ENCODE peak calls at places on chromosomes 12 and 14, in nine cellular contexts. One of them, this sample, is unnamed.

GRCh38 chr14:37246427-37246829 is 48.7 kb downstream of the MIPOL1 start:
- DNase-seq in DND-41: no peak
- DNase-seq in lower lobe of right lung: no peak
- DNase-seq in AG04449: peak; percentile 19
- DNase-seq in OCI-LY7: peak; percentile 50
- DNase-seq in uterus: no peak
- DNase-seq in heart left ventricle: no peak
- DNase-seq in fibroblast of lung: peak; percentile 77
- DNase-seq in AG09309: peak; percentile 23
- DNase-seq in this sample: no peak

GRCh38 chr12:75870878-75871277 is 160.7 kb downstream of the PHLDA1 start:
- DNase-seq in DND-41: no peak
- DNase-seq in lower lobe of right lung: no peak
- DNase-seq in AG04449: no peak
- DNase-seq in OCI-LY7: no peak
- DNase-seq in uterus: no peak
- DNase-seq in heart left ventricle: no peak
- DNase-seq in fibroblast of lung: peak; percentile 46
- DNase-seq in AG09309: no peak
- DNase-seq in this sample: no peak

GRCh38 chr12:98513379-98514318 is 1.7 kb upstream of the TMPO start:
- DNase-seq in DND-41: no peak
- DNase-seq in lower lobe of right lung: no peak
- DNase-seq in AG04449: no peak
- DNase-seq in OCI-LY7: peak; percentile 69
- DNase-seq in uterus: no peak
- DNase-seq in heart left ventricle: no peak
- DNase-seq in fibroblast of lung: no peak
- DNase-seq in AG09309: no peak
- DNase-seq in this sample: no peak

GRCh38 chr12:111757361-111758119 is 9.2 kb upstream of the ALDH2 start:
- DNase-seq in DND-41: peak; percentile 77
- DNase-seq in lower lobe of right lung: peak; percentile 76
- DNase-seq in AG04449: no peak
- DNase-seq in OCI-LY7: peak; percentile 76
- DNase-seq in uterus: no peak
- DNase-seq in heart left ventricle: peak; percentile 67
- DNase-seq in fibroblast of lung: peak; percentile 67
- DNase-seq in AG09309: no peak
- DNase-seq in this sample: no peak

GRCh38 chr14:87989613-87990299 is 3.2 kb downstream of the GALC start:
- DNase-seq in DND-41: no peak
- DNase-seq in lower lobe of right lung: no peak
- DNase-seq in AG04449: no peak
- DNase-seq in OCI-LY7: no peak
- DNase-seq in uterus: no peak
- DNase-seq in heart left ventricle: no peak
- DNase-seq in fibroblast of lung: no peak
- DNase-seq in AG09309: no peak
- DNase-seq in this sample: no peak

GRCh38 chr12:16323010-16323409 is 24.4 kb upstream of the MGST1 start:
- DNase-seq in DND-41: no peak
- DNase-seq in lower lobe of right lung: no peak
- DNase-seq in AG04449: peak; percentile 10
- DNase-seq in OCI-LY7: no peak
- DNase-seq in uterus: no peak
- DNase-seq in heart left ventricle: no peak
- DNase-seq in fibroblast of lung: no peak
- DNase-seq in AG09309: no peak
- DNase-seq in this sample: no peak

GRCh38 chr14:59849371-59850130 is 21.0 kb downstream of the RTN1 start:
- DNase-seq in DND-41: no peak
- DNase-seq in lower lobe of right lung: no peak
- DNase-seq in AG04449: no peak
- DNase-seq in OCI-LY7: no peak
- DNase-seq in uterus: no peak
- DNase-seq in heart left ventricle: no peak
- DNase-seq in fibroblast of lung: no peak
- DNase-seq in AG09309: no peak
- DNase-seq in this sample: no peak

GRCh38 chr12:34033628-34034296 is 11.5 kb downstream of the ALG10 start:
- DNase-seq in DND-41: no peak
- DNase-seq in lower lobe of right lung: no peak
- DNase-seq in AG04449: no peak
- DNase-seq in OCI-LY7: peak; percentile 51
- DNase-seq in uterus: no peak
- DNase-seq in heart left ventricle: no peak
- DNase-seq in fibroblast of lung: peak; percentile 62
- DNase-seq in AG09309: no peak
- DNase-seq in this sample: no peak

GRCh38 chr12:100403446-100403845 is 46.6 kb downstream of the SLC17A8 start:
- DNase-seq in DND-41: no peak
- DNase-seq in lower lobe of right lung: no peak
- DNase-seq in AG04449: no peak
- DNase-seq in OCI-LY7: no peak
- DNase-seq in uterus: no peak
- DNase-seq in heart left ventricle: no peak
- DNase-seq in fibroblast of lung: peak; percentile 7
- DNase-seq in AG09309: no peak
- DNase-seq in this sample: no peak

GRCh38 chr14:36647827-36648753 is 13.6 kb upstream of the PAX9 start:
- DNase-seq in DND-41: no peak
- DNase-seq in lower lobe of right lung: no peak
- DNase-seq in AG04449: no peak
- DNase-seq in OCI-LY7: no peak
- DNase-seq in uterus: no peak
- DNase-seq in heart left ventricle: peak; percentile 25
- DNase-seq in fibroblast of lung: peak; percentile 39
- DNase-seq in AG09309: no peak
- DNase-seq in this sample: no peak

GRCh38 chr14:89330236-89331002 is 86.6 kb downstream of the FOXN3 start:
- DNase-seq in DND-41: no peak
- DNase-seq in lower lobe of right lung: no peak
- DNase-seq in AG04449: peak; percentile 54
- DNase-seq in OCI-LY7: no peak
- DNase-seq in uterus: peak; percentile 57
- DNase-seq in heart left ventricle: peak; percentile 53
- DNase-seq in fibroblast of lung: peak; percentile 96
- DNase-seq in AG09309: peak; percentile 72
- DNase-seq in this sample: peak; percentile 31

GRCh38 chr14:35201066-35201465 is 78.7 kb downstream of the PRORP start:
- DNase-seq in DND-41: no peak
- DNase-seq in lower lobe of right lung: no peak
- DNase-seq in AG04449: no peak
- DNase-seq in OCI-LY7: peak; percentile 8
- DNase-seq in uterus: no peak
- DNase-seq in heart left ventricle: no peak
- DNase-seq in fibroblast of lung: no peak
- DNase-seq in AG09309: no peak
- DNase-seq in this sample: no peak

GRCh38 chr12:132618683-132619043 is at the start of gene P2RX2:
- DNase-seq in DND-41: no peak
- DNase-seq in lower lobe of right lung: no peak
- DNase-seq in AG04449: no peak
- DNase-seq in OCI-LY7: no peak
- DNase-seq in uterus: no peak
- DNase-seq in heart left ventricle: no peak
- DNase-seq in fibroblast of lung: no peak
- DNase-seq in AG09309: no peak
- DNase-seq in this sample: no peak
- H3K4me3 ChIP-seq in DND-41: no peak within 1 kb of the TSS
- H3K4me3 ChIP-seq in lower lobe of right lung: peak within 1 kb of the TSS; percentile 31
- H3K4me3 ChIP-seq in AG04449: no peak within 1 kb of the TSS
- H3K4me3 ChIP-seq in OCI-LY7: no peak within 1 kb of the TSS
- H3K4me3 ChIP-seq in uterus: no peak within 1 kb of the TSS
- H3K4me3 ChIP-seq in heart left ventricle: no peak within 1 kb of the TSS
- H3K4me3 ChIP-seq in fibroblast of lung: no peak within 1 kb of the TSS
- H3K4me3 ChIP-seq in AG09309: no peak within 1 kb of the TSS
- H3K4me3 ChIP-seq in this sample: no peak within 1 kb of the TSS

GRCh38 chr12:59375633-59376032 is 220.2 kb upstream of the SLC16A7 start:
- DNase-seq in DND-41: no peak
- DNase-seq in lower lobe of right lung: no peak
- DNase-seq in AG04449: no peak
- DNase-seq in OCI-LY7: no peak
- DNase-seq in uterus: no peak
- DNase-seq in heart left ventricle: no peak
- DNase-seq in fibroblast of lung: no peak
- DNase-seq in AG09309: no peak
- DNase-seq in this sample: no peak

GRCh38 chr12:59370933-59371332 is 224.9 kb upstream of the SLC16A7 start:
- DNase-seq in DND-41: no peak
- DNase-seq in lower lobe of right lung: no peak
- DNase-seq in AG04449: no peak
- DNase-seq in OCI-LY7: no peak
- DNase-seq in uterus: no peak
- DNase-seq in heart left ventricle: no peak
- DNase-seq in fibroblast of lung: no peak
- DNase-seq in AG09309: no peak
- DNase-seq in this sample: no peak

GRCh38 chr12:59374783-59375182 is 221.0 kb upstream of the SLC16A7 start:
- DNase-seq in DND-41: no peak
- DNase-seq in lower lobe of right lung: no peak
- DNase-seq in AG04449: no peak
- DNase-seq in OCI-LY7: no peak
- DNase-seq in uterus: no peak
- DNase-seq in heart left ventricle: no peak
- DNase-seq in fibroblast of lung: no peak
- DNase-seq in AG09309: no peak
- DNase-seq in this sample: no peak

DNA sequence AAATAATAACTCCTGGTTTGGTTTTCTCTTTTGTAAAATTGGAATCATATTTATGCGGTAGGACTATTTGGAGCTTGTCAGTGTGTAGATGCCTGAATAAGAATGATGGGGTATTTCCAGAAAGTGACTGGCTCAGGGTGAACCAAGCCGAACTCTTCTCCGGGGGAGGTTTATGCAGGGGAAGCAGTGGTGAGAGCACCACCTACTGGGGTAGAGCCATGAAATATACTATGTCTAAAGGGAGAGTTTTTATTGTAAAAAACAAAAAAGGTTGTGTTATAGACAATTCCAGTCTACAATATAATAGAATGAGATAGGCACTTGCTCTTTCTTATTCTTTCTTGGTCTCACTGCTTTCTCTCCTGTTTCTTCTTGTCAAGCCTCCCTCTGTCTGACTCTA is 222.9 kb upstream of the SLC16A7 start:
- DNase-seq in DND-41: no peak
- DNase-seq in lower lobe of right lung: no peak
- DNase-seq in AG04449: no peak
- DNase-seq in OCI-LY7: no peak
- DNase-seq in uterus: no peak
- DNase-seq in heart left ventricle: no peak
- DNase-seq in fibroblast of lung: peak; percentile 40
- DNase-seq in AG09309: no peak
- DNase-seq in this sample: no peak
- TF ChIP-seq CTCF in DND-41: no peak
- TF ChIP-seq CTCF in lower lobe of right lung: no peak
- TF ChIP-seq CTCF in AG04449: peak; percentile 37
- TF ChIP-seq CTCF in OCI-LY7: peak; percentile 54
- TF ChIP-seq CTCF in uterus: no peak
- TF ChIP-seq CTCF in heart left ventricle: peak; percentile 4
- TF ChIP-seq CTCF in fibroblast of lung: peak; percentile 56
- TF ChIP-seq CTCF in AG09309: peak; percentile 61
- TF ChIP-seq CTCF in this sample: peak; percentile 45

GRCh38 chr12:55935742-55936151 is 4.8 kb downstream of the DGKA start:
- DNase-seq in DND-41: no peak
- DNase-seq in lower lobe of right lung: peak; percentile 47
- DNase-seq in AG04449: no peak
- DNase-seq in OCI-LY7: no peak
- DNase-seq in uterus: peak; percentile 52
- DNase-seq in heart left ventricle: peak; percentile 65
- DNase-seq in fibroblast of lung: no peak
- DNase-seq in AG09309: no peak
- DNase-seq in this sample: no peak

GRCh38 chr12:55933799-55934174 is 2.8 kb downstream of the DGKA start:
- DNase-seq in DND-41: no peak
- DNase-seq in lower lobe of right lung: no peak
- DNase-seq in AG04449: no peak
- DNase-seq in OCI-LY7: no peak
- DNase-seq in uterus: no peak
- DNase-seq in heart left ventricle: no peak
- DNase-seq in fibroblast of lung: no peak
- DNase-seq in AG09309: no peak
- DNase-seq in this sample: no peak

GRCh38 chr12:55933158-55933798 is 2.3 kb downstream of the DGKA start:
- DNase-seq in DND-41: no peak
- DNase-seq in lower lobe of right lung: no peak
- DNase-seq in AG04449: no peak
- DNase-seq in OCI-LY7: no peak
- DNase-seq in uterus: no peak
- DNase-seq in heart left ventricle: no peak
- DNase-seq in fibroblast of lung: peak; percentile 36
- DNase-seq in AG09309: no peak
- DNase-seq in this sample: no peak

GRCh38 chr12:55934343-55934742 is 3.4 kb downstream of the DGKA start:
- DNase-seq in DND-41: no peak
- DNase-seq in lower lobe of right lung: no peak
- DNase-seq in AG04449: no peak
- DNase-seq in OCI-LY7: no peak
- DNase-seq in uterus: no peak
- DNase-seq in heart left ventricle: no peak
- DNase-seq in fibroblast of lung: no peak
- DNase-seq in AG09309: no peak
- DNase-seq in this sample: no peak

DNA sequence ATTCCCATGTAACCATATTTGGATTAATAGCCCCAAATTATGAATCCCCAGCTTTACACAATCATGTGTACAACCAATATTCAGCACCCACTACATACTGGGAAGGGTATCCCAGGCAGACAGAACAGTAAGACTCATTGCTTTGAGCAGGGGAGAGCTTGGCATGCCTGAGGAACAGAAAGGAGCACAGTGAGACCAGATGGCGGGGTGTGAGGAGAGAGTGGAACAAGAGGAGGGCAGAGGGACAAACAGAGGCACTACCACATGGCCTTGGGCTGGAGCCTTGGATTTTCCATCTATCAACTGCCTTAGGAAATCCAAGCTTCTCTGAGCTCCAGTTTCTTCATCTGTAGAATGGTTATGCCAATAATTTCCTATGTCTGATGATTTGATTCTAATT is 3.8 kb downstream of the DGKA start:
- DNase-seq in DND-41: no peak
- DNase-seq in lower lobe of right lung: no peak
- DNase-seq in AG04449: no peak
- DNase-seq in OCI-LY7: no peak
- DNase-seq in uterus: no peak
- DNase-seq in heart left ventricle: no peak
- DNase-seq in fibroblast of lung: no peak
- DNase-seq in AG09309: no peak
- DNase-seq in this sample: no peak
- H3K4me3 ChIP-seq in DND-41: no peak overlapping the region
- H3K4me3 ChIP-seq in lower lobe of right lung: no peak overlapping the region
- H3K4me3 ChIP-seq in AG04449: no peak overlapping the region
- H3K4me3 ChIP-seq in OCI-LY7: no peak overlapping the region
- H3K4me3 ChIP-seq in uterus: no peak overlapping the region
- H3K4me3 ChIP-seq in heart left ventricle: no peak overlapping the region
- H3K4me3 ChIP-seq in fibroblast of lung: no peak overlapping the region
- H3K4me3 ChIP-seq in AG09309: no peak overlapping the region
- H3K4me3 ChIP-seq in this sample: no peak overlapping the region

DNA sequence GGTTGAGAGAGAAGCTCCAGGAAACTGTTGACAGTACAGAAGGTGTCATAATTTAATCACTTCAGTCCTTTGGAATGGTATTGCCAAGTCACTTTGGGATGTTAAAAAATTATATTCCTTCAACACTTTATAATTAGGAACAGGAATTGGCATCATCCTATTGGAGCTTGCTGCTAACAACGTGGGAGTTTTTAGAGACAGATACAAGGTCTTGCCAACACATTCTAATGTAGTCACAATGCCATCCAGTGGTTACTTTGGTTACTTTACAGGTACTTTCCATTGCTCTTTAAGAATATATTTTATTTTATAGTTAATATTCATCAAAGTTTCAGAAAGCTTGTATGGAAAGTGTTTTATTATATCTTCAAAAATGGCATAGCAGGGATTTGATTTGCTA is 310.1 kb downstream of the SYT1 start:
- DNase-seq in DND-41: no peak
- DNase-seq in lower lobe of right lung: no peak
- DNase-seq in AG04449: no peak
- DNase-seq in OCI-LY7: peak; percentile 4
- DNase-seq in uterus: no peak
- DNase-seq in heart left ventricle: no peak
- DNase-seq in fibroblast of lung: peak; percentile 86
- DNase-seq in AG09309: peak; percentile 61
- DNase-seq in this sample: peak; percentile 9
- TF ChIP-seq CTCF in DND-41: no peak
- TF ChIP-seq CTCF in lower lobe of right lung: peak; percentile 27
- TF ChIP-seq CTCF in AG04449: peak; percentile 11
- TF ChIP-seq CTCF in OCI-LY7: peak; percentile 48
- TF ChIP-seq CTCF in uterus: peak; percentile 18
- TF ChIP-seq CTCF in heart left ventricle: peak; percentile 34
- TF ChIP-seq CTCF in fibroblast of lung: peak; percentile 44
- TF ChIP-seq CTCF in AG09309: peak; percentile 46
- TF ChIP-seq CTCF in this sample: peak; percentile 30

This sample was measured in BJ.